ENCODE peak calls at places on chromosomes 7 and 10, in ten cellular contexts. One of them, this sample, is unnamed. For H3K4me1, the result is how much of the 10 kb centered on the place peaks cover.

GRCh38 chr10:100751211-100751933 is 6.0 kb downstream of the PAX2 start:
- DNase-seq in endodermal cell: no peak
- DNase-seq in breast epithelium: no peak
- DNase-seq in H9: no peak
- DNase-seq in mucosa of descending colon: no peak
- DNase-seq in mesendoderm: no peak
- DNase-seq in A549: no peak
- DNase-seq in ovary: no peak
- DNase-seq in colonic mucosa: no peak
- DNase-seq in body of pancreas: no peak
- DNase-seq in this sample: no peak

GRCh38 chr7:45122975-45123860 is 11.7 kb upstream of the TBRG4 start:
- DNase-seq in endodermal cell: no peak
- DNase-seq in breast epithelium: no peak
- DNase-seq in H9: no peak
- DNase-seq in mucosa of descending colon: no peak
- DNase-seq in mesendoderm: no peak
- DNase-seq in A549: no peak
- DNase-seq in ovary: no peak
- DNase-seq in colonic mucosa: no peak
- DNase-seq in body of pancreas: no peak
- DNase-seq in this sample: no peak

GRCh38 chr10:124344266-124344590 is 74.5 kb downstream of the OAT start:
- DNase-seq in endodermal cell: peak
- DNase-seq in breast epithelium: no peak
- DNase-seq in H9: no peak
- DNase-seq in mucosa of descending colon: no peak
- DNase-seq in mesendoderm: no peak
- DNase-seq in A549: no peak
- DNase-seq in ovary: no peak
- DNase-seq in colonic mucosa: no peak
- DNase-seq in body of pancreas: no peak
- DNase-seq in this sample: no peak

GRCh38 chr7:96329189-96329588 is 7.3 kb upstream of the SLC25A13 start:
- DNase-seq in endodermal cell: no peak
- DNase-seq in breast epithelium: no peak
- DNase-seq in H9: no peak
- DNase-seq in mucosa of descending colon: no peak
- DNase-seq in mesendoderm: no peak
- DNase-seq in A549: no peak
- DNase-seq in ovary: no peak
- DNase-seq in colonic mucosa: no peak
- DNase-seq in body of pancreas: no peak
- DNase-seq in this sample: no peak

GRCh38 chr7:71770269-71770907 is 638.4 kb downstream of the GALNT17 start:
- DNase-seq in endodermal cell: no peak
- DNase-seq in breast epithelium: peak
- DNase-seq in H9: no peak
- DNase-seq in mucosa of descending colon: no peak
- DNase-seq in mesendoderm: no peak
- DNase-seq in A549: no peak
- DNase-seq in ovary: no peak
- DNase-seq in colonic mucosa: no peak
- DNase-seq in body of pancreas: peak
- DNase-seq in this sample: no peak

GRCh38 chr7:4006687-4007086 is 675.4 kb upstream of the FOXK1 start:
- DNase-seq in endodermal cell: no peak
- DNase-seq in breast epithelium: no peak
- DNase-seq in H9: no peak
- DNase-seq in mucosa of descending colon: no peak
- DNase-seq in mesendoderm: no peak
- DNase-seq in A549: no peak
- DNase-seq in ovary: no peak
- DNase-seq in colonic mucosa: no peak
- DNase-seq in body of pancreas: peak
- DNase-seq in this sample: no peak

GRCh38 chr7:87878208-87878735 is 2.0 kb downstream of the DBF4 start:
- DNase-seq in endodermal cell: no peak
- DNase-seq in breast epithelium: no peak
- DNase-seq in H9: no peak
- DNase-seq in mucosa of descending colon: no peak
- DNase-seq in mesendoderm: peak
- DNase-seq in A549: no peak
- DNase-seq in ovary: no peak
- DNase-seq in colonic mucosa: no peak
- DNase-seq in body of pancreas: no peak
- DNase-seq in this sample: no peak

GRCh38 chr10:117463545-117463920 is 79.0 kb upstream of the EMX2 start:
- DNase-seq in endodermal cell: no peak
- DNase-seq in breast epithelium: no peak
- DNase-seq in H9: no peak
- DNase-seq in mucosa of descending colon: no peak
- DNase-seq in mesendoderm: no peak
- DNase-seq in A549: no peak
- DNase-seq in ovary: no peak
- DNase-seq in colonic mucosa: no peak
- DNase-seq in body of pancreas: no peak
- DNase-seq in this sample: no peak

GRCh38 chr7:82050792-82051191 is 280.9 kb upstream of the HGF start:
- DNase-seq in endodermal cell: no peak
- DNase-seq in breast epithelium: no peak
- DNase-seq in H9: no peak
- DNase-seq in mucosa of descending colon: no peak
- DNase-seq in mesendoderm: no peak
- DNase-seq in A549: peak
- DNase-seq in ovary: no peak
- DNase-seq in colonic mucosa: no peak
- DNase-seq in body of pancreas: no peak
- DNase-seq in this sample: no peak

GRCh38 chr10:72367301-72367970 is 12.7 kb upstream of the DNAJB12 start:
- DNase-seq in endodermal cell: no peak
- DNase-seq in breast epithelium: no peak
- DNase-seq in H9: no peak
- DNase-seq in mucosa of descending colon: no peak
- DNase-seq in mesendoderm: peak
- DNase-seq in A549: no peak
- DNase-seq in ovary: no peak
- DNase-seq in colonic mucosa: no peak
- DNase-seq in body of pancreas: no peak
- DNase-seq in this sample: no peak

GRCh38 chr10:72370201-72370722 is 15.5 kb upstream of the DNAJB12 start:
- DNase-seq in endodermal cell: no peak
- DNase-seq in breast epithelium: no peak
- DNase-seq in H9: no peak
- DNase-seq in mucosa of descending colon: no peak
- DNase-seq in mesendoderm: peak
- DNase-seq in A549: no peak
- DNase-seq in ovary: no peak
- DNase-seq in colonic mucosa: no peak
- DNase-seq in body of pancreas: no peak
- DNase-seq in this sample: no peak

GRCh38 chr10:72365106-72365505 is 10.4 kb upstream of the DNAJB12 start:
- DNase-seq in endodermal cell: no peak
- DNase-seq in breast epithelium: no peak
- DNase-seq in H9: no peak
- DNase-seq in mucosa of descending colon: no peak
- DNase-seq in mesendoderm: no peak
- DNase-seq in A549: no peak
- DNase-seq in ovary: no peak
- DNase-seq in colonic mucosa: no peak
- DNase-seq in body of pancreas: no peak
- DNase-seq in this sample: no peak

GRCh38 chr10:72364239-72364777 is 9.6 kb upstream of the DNAJB12 start:
- DNase-seq in endodermal cell: peak
- DNase-seq in breast epithelium: peak
- DNase-seq in H9: peak
- DNase-seq in mucosa of descending colon: peak
- DNase-seq in mesendoderm: peak
- DNase-seq in A549: peak
- DNase-seq in ovary: peak
- DNase-seq in colonic mucosa: peak
- DNase-seq in body of pancreas: peak
- DNase-seq in this sample: peak
- H3K4me1 ChIP-seq in endodermal cell: under half
- H3K4me1 ChIP-seq in breast epithelium: under half
- H3K4me1 ChIP-seq in H9: under half
- H3K4me1 ChIP-seq in mucosa of descending colon: under half
- H3K4me1 ChIP-seq in mesendoderm: under half
- H3K4me1 ChIP-seq in A549: under half
- H3K4me1 ChIP-seq in ovary: under half
- H3K4me1 ChIP-seq in colonic mucosa: under half
- H3K4me1 ChIP-seq in body of pancreas: under half
- H3K4me1 ChIP-seq in this sample: under half

GRCh38 chr7:70700055-70700934 is 431.6 kb upstream of the GALNT17 start:
- DNase-seq in endodermal cell: peak
- DNase-seq in breast epithelium: no peak
- DNase-seq in H9: peak
- DNase-seq in mucosa of descending colon: no peak
- DNase-seq in mesendoderm: no peak
- DNase-seq in A549: no peak
- DNase-seq in ovary: no peak
- DNase-seq in colonic mucosa: no peak
- DNase-seq in body of pancreas: no peak
- DNase-seq in this sample: no peak
- H3K4me1 ChIP-seq in endodermal cell: under half
- H3K4me1 ChIP-seq in breast epithelium: under half
- H3K4me1 ChIP-seq in H9: under half
- H3K4me1 ChIP-seq in mucosa of descending colon: under half
- H3K4me1 ChIP-seq in mesendoderm: under half
- H3K4me1 ChIP-seq in A549: under half
- H3K4me1 ChIP-seq in ovary: under half
- H3K4me1 ChIP-seq in colonic mucosa: under half
- H3K4me1 ChIP-seq in body of pancreas: under half
- H3K4me1 ChIP-seq in this sample: under half

DNA sequence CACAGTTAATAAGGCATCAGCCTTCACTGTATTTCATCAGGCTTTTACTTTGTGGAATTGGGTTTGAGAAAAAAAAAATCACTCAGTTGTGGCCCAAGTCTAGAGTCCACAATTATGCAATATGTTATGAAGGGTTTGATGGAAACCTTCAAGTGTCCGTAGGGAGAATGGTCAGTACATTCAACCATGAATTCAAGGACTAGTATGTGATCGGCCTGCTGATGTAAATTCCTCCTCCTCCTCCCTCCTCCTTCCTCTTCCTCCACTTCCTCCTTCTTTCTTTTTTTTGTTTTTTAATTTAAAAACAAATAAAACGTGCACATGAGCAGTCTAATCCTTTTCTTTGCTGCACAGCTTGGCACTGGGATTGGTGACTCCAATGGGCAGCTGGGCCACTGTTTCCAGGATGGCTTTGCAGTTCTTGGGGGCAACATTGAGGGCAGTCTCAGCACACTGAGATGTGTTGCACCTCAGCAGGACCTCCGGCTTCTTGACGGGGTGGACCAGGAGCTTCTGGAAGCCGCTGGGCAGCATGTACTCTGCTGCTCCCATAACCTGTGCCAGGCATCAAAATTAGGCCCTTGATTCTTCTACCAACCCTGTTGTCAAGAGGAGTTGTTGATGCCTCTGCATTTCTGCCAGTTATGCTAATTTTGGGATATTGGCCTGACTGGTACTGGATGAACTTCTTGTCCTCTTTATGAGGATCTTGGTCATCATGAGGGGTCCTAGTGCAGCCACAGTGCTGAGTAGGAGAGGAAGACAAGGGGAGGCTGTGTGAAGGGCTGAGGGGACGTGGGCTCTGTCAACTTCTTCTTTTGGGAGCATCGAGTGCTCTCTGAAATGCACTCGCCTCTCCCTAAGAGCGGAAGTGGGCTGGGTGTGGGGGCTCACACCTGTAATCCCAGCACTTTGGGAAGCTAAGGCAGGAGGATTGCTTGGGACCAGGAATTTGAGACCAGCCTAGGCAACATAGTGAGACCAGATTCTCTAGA is 9.3 kb upstream of the IL2RA start:
- DNase-seq in endodermal cell: no peak
- DNase-seq in breast epithelium: no peak
- DNase-seq in H9: no peak
- DNase-seq in mucosa of descending colon: no peak
- DNase-seq in mesendoderm: no peak
- DNase-seq in A549: no peak
- DNase-seq in ovary: no peak
- DNase-seq in colonic mucosa: no peak
- DNase-seq in body of pancreas: no peak
- DNase-seq in this sample: peak
- H3K4me1 ChIP-seq in endodermal cell: under half
- H3K4me1 ChIP-seq in breast epithelium: under half
- H3K4me1 ChIP-seq in H9: under half
- H3K4me1 ChIP-seq in mucosa of descending colon: under half
- H3K4me1 ChIP-seq in mesendoderm: under half
- H3K4me1 ChIP-seq in A549: under half
- H3K4me1 ChIP-seq in ovary: under half
- H3K4me1 ChIP-seq in colonic mucosa: under half
- H3K4me1 ChIP-seq in body of pancreas: under half
- H3K4me1 ChIP-seq in this sample: under half

GRCh38 chr10:71771204-71771603 is 2.1 kb downstream of the VSIR start:
- DNase-seq in endodermal cell: no peak
- DNase-seq in breast epithelium: no peak
- DNase-seq in H9: no peak
- DNase-seq in mucosa of descending colon: no peak
- DNase-seq in mesendoderm: no peak
- DNase-seq in A549: no peak
- DNase-seq in ovary: no peak
- DNase-seq in colonic mucosa: no peak
- DNase-seq in body of pancreas: peak
- DNase-seq in this sample: no peak

GRCh38 chr10:71770255-71770654 is 3.1 kb downstream of the VSIR start:
- DNase-seq in endodermal cell: no peak
- DNase-seq in breast epithelium: no peak
- DNase-seq in H9: no peak
- DNase-seq in mucosa of descending colon: no peak
- DNase-seq in mesendoderm: no peak
- DNase-seq in A549: no peak
- DNase-seq in ovary: no peak
- DNase-seq in colonic mucosa: no peak
- DNase-seq in body of pancreas: no peak
- DNase-seq in this sample: no peak

GRCh38 chr10:71771821-71772617 is 1.3 kb downstream of the VSIR start:
- DNase-seq in endodermal cell: no peak
- DNase-seq in breast epithelium: peak
- DNase-seq in H9: no peak
- DNase-seq in mucosa of descending colon: peak
- DNase-seq in mesendoderm: peak
- DNase-seq in A549: peak
- DNase-seq in ovary: peak
- DNase-seq in colonic mucosa: peak
- DNase-seq in body of pancreas: peak
- DNase-seq in this sample: no peak

GRCh38 chr10:71769279-71769823 is 4.0 kb downstream of the VSIR start:
- DNase-seq in endodermal cell: no peak
- DNase-seq in breast epithelium: no peak
- DNase-seq in H9: no peak
- DNase-seq in mucosa of descending colon: no peak
- DNase-seq in mesendoderm: no peak
- DNase-seq in A549: no peak
- DNase-seq in ovary: no peak
- DNase-seq in colonic mucosa: no peak
- DNase-seq in body of pancreas: no peak
- DNase-seq in this sample: no peak

DNA sequence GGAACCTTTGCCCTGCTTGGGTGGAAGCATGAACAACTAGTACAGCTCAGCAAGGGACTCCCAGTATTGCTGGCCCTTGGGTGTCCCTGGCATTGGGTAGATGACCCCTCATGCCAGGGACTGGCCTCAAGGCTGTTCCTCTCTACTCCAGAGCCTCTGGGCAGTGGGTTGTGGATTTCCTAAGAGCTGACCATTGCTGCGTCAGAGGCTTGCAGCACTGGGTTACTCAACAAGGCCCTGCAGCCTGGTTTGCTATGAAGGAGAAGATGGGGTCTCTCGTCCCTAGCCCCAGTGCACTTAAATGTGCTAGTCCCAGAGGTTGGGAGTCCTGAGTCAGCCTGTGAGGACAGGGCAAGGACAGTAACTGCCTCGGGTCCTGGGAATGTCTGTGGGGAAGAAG is 2.5 kb downstream of the VSIR start:
- DNase-seq in endodermal cell: no peak
- DNase-seq in breast epithelium: no peak
- DNase-seq in H9: no peak
- DNase-seq in mucosa of descending colon: no peak
- DNase-seq in mesendoderm: no peak
- DNase-seq in A549: no peak
- DNase-seq in ovary: no peak
- DNase-seq in colonic mucosa: no peak
- DNase-seq in body of pancreas: peak
- DNase-seq in this sample: no peak
- H3K4me1 ChIP-seq in endodermal cell: under half
- H3K4me1 ChIP-seq in breast epithelium: under half
- H3K4me1 ChIP-seq in H9: under half
- H3K4me1 ChIP-seq in mucosa of descending colon: half or more
- H3K4me1 ChIP-seq in mesendoderm: under half
- H3K4me1 ChIP-seq in A549: half or more
- H3K4me1 ChIP-seq in ovary: under half
- H3K4me1 ChIP-seq in colonic mucosa: under half
- H3K4me1 ChIP-seq in body of pancreas: half or more
- H3K4me1 ChIP-seq in this sample: under half